ENCODE peak calls at places on chromosome 13, in eight cellular contexts. One of them, this sample, is unnamed.

GRCh38 chr13:109154146-109154545 is 524.7 kb downstream of the MYO16 start:
- DNase-seq in tibial nerve: no peak
- DNase-seq in colonic mucosa: no peak
- DNase-seq in uterus: no peak
- DNase-seq in breast epithelium: no peak
- DNase-seq in IMR-90: no peak
- DNase-seq in WERI-Rb-1: no peak
- DNase-seq in tibial artery: no peak
- DNase-seq in this sample: no peak

GRCh38 chr13:99078014-99078771 is 100.3 kb upstream of the DOCK9 start:
- DNase-seq in tibial nerve: no peak
- DNase-seq in colonic mucosa: no peak
- DNase-seq in uterus: no peak
- DNase-seq in breast epithelium: no peak
- DNase-seq in IMR-90: no peak
- DNase-seq in WERI-Rb-1: no peak
- DNase-seq in tibial artery: no peak
- DNase-seq in this sample: no peak

GRCh38 chr13:102400619-102401125 is 1.2 kb downstream of the FGF14 start:
- DNase-seq in tibial nerve: no peak
- DNase-seq in colonic mucosa: no peak
- DNase-seq in uterus: peak
- DNase-seq in breast epithelium: no peak
- DNase-seq in IMR-90: no peak
- DNase-seq in WERI-Rb-1: peak
- DNase-seq in tibial artery: peak
- DNase-seq in this sample: peak

GRCh38 chr13:24865158-24865557 is 101.2 kb downstream of the RNF17 start:
- DNase-seq in tibial nerve: no peak
- DNase-seq in colonic mucosa: no peak
- DNase-seq in uterus: no peak
- DNase-seq in breast epithelium: no peak
- DNase-seq in IMR-90: peak
- DNase-seq in WERI-Rb-1: no peak
- DNase-seq in tibial artery: no peak
- DNase-seq in this sample: no peak

GRCh38 chr13:66831317-66831716 is 398.8 kb downstream of the PCDH9 start:
- DNase-seq in tibial nerve: no peak
- DNase-seq in colonic mucosa: no peak
- DNase-seq in uterus: no peak
- DNase-seq in breast epithelium: no peak
- DNase-seq in IMR-90: no peak
- DNase-seq in WERI-Rb-1: no peak
- DNase-seq in tibial artery: no peak
- DNase-seq in this sample: no peak

GRCh38 chr13:41098761-41099160 is 33.8 kb downstream of the KBTBD6 start:
- DNase-seq in tibial nerve: no peak
- DNase-seq in colonic mucosa: no peak
- DNase-seq in uterus: no peak
- DNase-seq in breast epithelium: no peak
- DNase-seq in IMR-90: no peak
- DNase-seq in WERI-Rb-1: no peak
- DNase-seq in tibial artery: no peak
- DNase-seq in this sample: no peak

GRCh38 chr13:109671919-109672318 is 114.5 kb downstream of the IRS2 start:
- DNase-seq in tibial nerve: no peak
- DNase-seq in colonic mucosa: no peak
- DNase-seq in uterus: no peak
- DNase-seq in breast epithelium: no peak
- DNase-seq in IMR-90: no peak
- DNase-seq in WERI-Rb-1: no peak
- DNase-seq in tibial artery: no peak
- DNase-seq in this sample: no peak

GRCh38 chr13:45047394-45048328 is 58.3 kb downstream of the GPALPP1 start:
- DNase-seq in tibial nerve: peak
- DNase-seq in colonic mucosa: peak
- DNase-seq in uterus: peak
- DNase-seq in breast epithelium: peak
- DNase-seq in IMR-90: peak
- DNase-seq in WERI-Rb-1: peak
- DNase-seq in tibial artery: peak
- DNase-seq in this sample: peak

GRCh38 chr13:28558567-28558966 is 63.6 kb upstream of the FLT1 start:
- DNase-seq in tibial nerve: no peak
- DNase-seq in colonic mucosa: no peak
- DNase-seq in uterus: no peak
- DNase-seq in breast epithelium: no peak
- DNase-seq in IMR-90: no peak
- DNase-seq in WERI-Rb-1: no peak
- DNase-seq in tibial artery: no peak
- DNase-seq in this sample: no peak

GRCh38 chr13:58018865-58019264 is 387.3 kb downstream of the PCDH17 start:
- DNase-seq in tibial nerve: no peak
- DNase-seq in colonic mucosa: no peak
- DNase-seq in uterus: no peak
- DNase-seq in breast epithelium: no peak
- DNase-seq in IMR-90: no peak
- DNase-seq in WERI-Rb-1: no peak
- DNase-seq in tibial artery: no peak
- DNase-seq in this sample: no peak

GRCh38 chr13:113083022-113083373 is 22.6 kb upstream of the F7 start:
- DNase-seq in tibial nerve: no peak
- DNase-seq in colonic mucosa: no peak
- DNase-seq in uterus: no peak
- DNase-seq in breast epithelium: no peak
- DNase-seq in IMR-90: no peak
- DNase-seq in WERI-Rb-1: no peak
- DNase-seq in tibial artery: no peak
- DNase-seq in this sample: no peak

GRCh38 chr13:67351915-67352314 is 121.8 kb upstream of the PCDH9 start:
- DNase-seq in tibial nerve: no peak
- DNase-seq in colonic mucosa: no peak
- DNase-seq in uterus: no peak
- DNase-seq in breast epithelium: no peak
- DNase-seq in IMR-90: peak
- DNase-seq in WERI-Rb-1: no peak
- DNase-seq in tibial artery: no peak
- DNase-seq in this sample: no peak

GRCh38 chr13:36750946-36751345 is 68.1 kb upstream of the RFXAP start:
- DNase-seq in tibial nerve: no peak
- DNase-seq in colonic mucosa: no peak
- DNase-seq in uterus: no peak
- DNase-seq in breast epithelium: no peak
- DNase-seq in IMR-90: no peak
- DNase-seq in WERI-Rb-1: no peak
- DNase-seq in tibial artery: no peak
- DNase-seq in this sample: no peak

DNA sequence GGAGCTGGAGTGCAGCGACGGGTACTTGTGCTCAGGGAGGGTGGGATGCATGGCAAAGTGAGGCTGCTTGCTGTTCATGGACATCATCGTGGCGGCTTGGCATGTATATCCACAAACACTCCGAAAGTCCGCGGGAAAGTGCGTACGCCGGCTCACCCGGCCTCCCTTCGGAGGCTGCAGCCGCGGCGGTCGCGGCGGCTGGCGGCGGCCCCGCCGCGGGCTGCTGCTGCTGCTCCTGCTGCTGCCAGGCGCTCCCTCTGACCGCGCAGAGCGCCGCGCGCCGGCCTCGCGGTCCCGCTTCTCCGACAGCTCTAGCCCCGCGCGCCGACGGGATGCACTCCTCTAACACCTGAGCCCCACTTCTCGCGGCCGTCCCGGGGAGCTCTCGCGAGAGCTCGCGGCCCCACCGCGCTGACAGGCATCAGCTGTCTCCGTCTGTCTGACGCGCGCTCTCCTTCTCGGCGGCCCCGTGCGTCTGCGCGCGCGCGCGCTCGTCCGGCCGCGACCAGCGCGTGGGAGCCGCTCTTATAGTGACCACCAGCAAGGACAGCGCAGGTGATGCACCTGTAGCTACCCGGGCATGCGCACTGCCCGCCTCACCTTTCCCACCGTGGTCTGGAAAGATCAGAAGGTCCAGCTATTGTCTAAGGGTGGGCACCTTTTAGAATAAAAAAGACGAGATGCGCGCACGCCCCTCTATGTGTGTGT is at the start of gene POU4F1:
- DNase-seq in tibial nerve: no peak
- DNase-seq in colonic mucosa: peak
- DNase-seq in uterus: no peak
- DNase-seq in breast epithelium: no peak
- DNase-seq in IMR-90: peak
- DNase-seq in WERI-Rb-1: peak
- DNase-seq in tibial artery: no peak
- DNase-seq in this sample: no peak
- H3K27ac ChIP-seq in tibial nerve: no peak
- H3K27ac ChIP-seq in colonic mucosa: no peak
- H3K27ac ChIP-seq in uterus: no peak
- H3K27ac ChIP-seq in breast epithelium: no peak
- H3K27ac ChIP-seq in IMR-90: no peak
- H3K27ac ChIP-seq in WERI-Rb-1: no peak
- H3K27ac ChIP-seq in tibial artery: no peak
- H3K27ac ChIP-seq in this sample: no peak

GRCh38 chr13:55516610-55517009 is 1624.1 kb upstream of the PRR20A start:
- DNase-seq in tibial nerve: no peak
- DNase-seq in colonic mucosa: no peak
- DNase-seq in uterus: no peak
- DNase-seq in breast epithelium: no peak
- DNase-seq in IMR-90: no peak
- DNase-seq in WERI-Rb-1: no peak
- DNase-seq in tibial artery: no peak
- DNase-seq in this sample: no peak

DNA sequence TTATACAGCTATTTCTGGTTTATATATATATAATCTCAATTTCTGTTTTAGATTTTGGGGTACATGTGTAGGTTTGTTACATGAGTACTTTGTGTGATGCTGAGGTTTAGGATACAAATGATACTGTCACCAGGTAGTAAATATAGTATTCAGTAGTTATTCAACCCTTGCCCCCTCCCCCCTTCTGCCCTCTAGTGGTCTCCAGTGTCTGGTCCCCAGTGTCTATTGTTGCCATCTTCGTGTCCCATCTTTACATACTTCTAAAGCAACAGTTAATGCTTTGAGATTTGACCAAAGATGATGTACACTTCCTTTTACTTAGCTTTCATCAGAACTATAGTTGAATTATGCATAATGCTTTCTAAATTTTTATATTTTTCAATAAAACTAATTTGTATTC is 1623.4 kb upstream of the PRR20A start:
- DNase-seq in tibial nerve: no peak
- DNase-seq in colonic mucosa: no peak
- DNase-seq in uterus: no peak
- DNase-seq in breast epithelium: no peak
- DNase-seq in IMR-90: no peak
- DNase-seq in WERI-Rb-1: peak
- DNase-seq in tibial artery: no peak
- DNase-seq in this sample: no peak
- TF ChIP-seq CTCF in tibial nerve: no peak
- TF ChIP-seq CTCF in colonic mucosa: no peak
- TF ChIP-seq CTCF in uterus: no peak
- TF ChIP-seq CTCF in breast epithelium: no peak
- TF ChIP-seq CTCF in IMR-90: no peak
- TF ChIP-seq CTCF in WERI-Rb-1: peak
- TF ChIP-seq CTCF in tibial artery: no peak
- TF ChIP-seq CTCF in this sample: no peak

GRCh38 chr13:43448605-43449004 is 338.2 kb downstream of the ENOX1 start:
- DNase-seq in tibial nerve: no peak
- DNase-seq in colonic mucosa: no peak
- DNase-seq in uterus: no peak
- DNase-seq in breast epithelium: no peak
- DNase-seq in IMR-90: no peak
- DNase-seq in WERI-Rb-1: no peak
- DNase-seq in tibial artery: no peak
- DNase-seq in this sample: no peak
- H3K4me3 ChIP-seq in tibial nerve: no peak
- H3K4me3 ChIP-seq in colonic mucosa: no peak
- H3K4me3 ChIP-seq in uterus: no peak
- H3K4me3 ChIP-seq in breast epithelium: no peak
- H3K4me3 ChIP-seq in IMR-90: no peak
- H3K4me3 ChIP-seq in WERI-Rb-1: no peak
- H3K4me3 ChIP-seq in tibial artery: no peak
- H3K4me3 ChIP-seq in this sample: no peak

GRCh38 chr13:50697746-50698526 is 145.6 kb downstream of the DLEU7 start:
- DNase-seq in tibial nerve: no peak
- DNase-seq in colonic mucosa: no peak
- DNase-seq in uterus: no peak
- DNase-seq in breast epithelium: no peak
- DNase-seq in IMR-90: no peak
- DNase-seq in WERI-Rb-1: no peak
- DNase-seq in tibial artery: no peak
- DNase-seq in this sample: no peak

GRCh38 chr13:50701469-50701868 is 142.0 kb downstream of the DLEU7 start:
- DNase-seq in tibial nerve: no peak
- DNase-seq in colonic mucosa: no peak
- DNase-seq in uterus: no peak
- DNase-seq in breast epithelium: no peak
- DNase-seq in IMR-90: no peak
- DNase-seq in WERI-Rb-1: no peak
- DNase-seq in tibial artery: no peak
- DNase-seq in this sample: no peak

GRCh38 chr13:50700664-50701266 is 142.7 kb downstream of the DLEU7 start:
- DNase-seq in tibial nerve: no peak
- DNase-seq in colonic mucosa: no peak
- DNase-seq in uterus: no peak
- DNase-seq in breast epithelium: no peak
- DNase-seq in IMR-90: no peak
- DNase-seq in WERI-Rb-1: no peak
- DNase-seq in tibial artery: no peak
- DNase-seq in this sample: no peak

GRCh38 chr13:50699874-50700663 is 143.4 kb downstream of the DLEU7 start:
- DNase-seq in tibial nerve: no peak
- DNase-seq in colonic mucosa: no peak
- DNase-seq in uterus: no peak
- DNase-seq in breast epithelium: no peak
- DNase-seq in IMR-90: no peak
- DNase-seq in WERI-Rb-1: no peak
- DNase-seq in tibial artery: no peak
- DNase-seq in this sample: no peak
- H3K27ac ChIP-seq in tibial nerve: peak
- H3K27ac ChIP-seq in colonic mucosa: no peak
- H3K27ac ChIP-seq in uterus: no peak
- H3K27ac ChIP-seq in breast epithelium: no peak
- H3K27ac ChIP-seq in IMR-90: no peak
- H3K27ac ChIP-seq in WERI-Rb-1: no peak
- H3K27ac ChIP-seq in tibial artery: no peak
- H3K27ac ChIP-seq in this sample: peak

GRCh38 chr13:80038371-80038770 is 302.6 kb downstream of the SPRY2 start:
- DNase-seq in tibial nerve: no peak
- DNase-seq in colonic mucosa: no peak
- DNase-seq in uterus: no peak
- DNase-seq in breast epithelium: no peak
- DNase-seq in IMR-90: no peak
- DNase-seq in WERI-Rb-1: no peak
- DNase-seq in tibial artery: no peak
- DNase-seq in this sample: no peak
- TF ChIP-seq CTCF in tibial nerve: no peak
- TF ChIP-seq CTCF in colonic mucosa: no peak
- TF ChIP-seq CTCF in uterus: no peak
- TF ChIP-seq CTCF in breast epithelium: no peak
- TF ChIP-seq CTCF in IMR-90: no peak
- TF ChIP-seq CTCF in WERI-Rb-1: no peak
- TF ChIP-seq CTCF in tibial artery: no peak
- TF ChIP-seq CTCF in this sample: no peak

GRCh38 chr13:95260031-95260525 is 41.2 kb downstream of the ABCC4 start:
- DNase-seq in tibial nerve: no peak
- DNase-seq in colonic mucosa: no peak
- DNase-seq in uterus: no peak
- DNase-seq in breast epithelium: no peak
- DNase-seq in IMR-90: no peak
- DNase-seq in WERI-Rb-1: no peak
- DNase-seq in tibial artery: no peak
- DNase-seq in this sample: no peak
- H3K4me3 ChIP-seq in tibial nerve: no peak
- H3K4me3 ChIP-seq in colonic mucosa: no peak
- H3K4me3 ChIP-seq in uterus: no peak
- H3K4me3 ChIP-seq in breast epithelium: no peak
- H3K4me3 ChIP-seq in IMR-90: no peak
- H3K4me3 ChIP-seq in WERI-Rb-1: no peak
- H3K4me3 ChIP-seq in tibial artery: no peak
- H3K4me3 ChIP-seq in this sample: no peak